ENCODE peak calls at places on chromosomes 3 and 15, in four cellular contexts. One of them, this sample, is unnamed.

GRCh38 chr3:16800361-16800760 is 84.4 kb upstream of the PLCL2 start:
- DNase-seq in K562: no peak
- DNase-seq in A549: no peak
- DNase-seq in GM12878: no peak
- DNase-seq in this sample: no peak

GRCh38 chr15:37143351-37143750 is 43.0 kb upstream of the MEIS2 start:
- DNase-seq in K562: no peak
- DNase-seq in A549: no peak
- DNase-seq in GM12878: no peak
- DNase-seq in this sample: no peak

GRCh38 chr3:133699903-133700302 is 38.2 kb upstream of the TOPBP1 start:
- DNase-seq in K562: no peak
- DNase-seq in A549: no peak
- DNase-seq in GM12878: no peak
- DNase-seq in this sample: no peak

GRCh38 chr3:43203022-43203421 is 83.3 kb upstream of the SNRK start:
- DNase-seq in K562: no peak
- DNase-seq in A549: no peak
- DNase-seq in GM12878: no peak
- DNase-seq in this sample: no peak

GRCh38 chr3:140207541-140207940 is 272.6 kb downstream of the CLSTN2 start:
- DNase-seq in K562: no peak
- DNase-seq in A549: no peak
- DNase-seq in GM12878: no peak
- DNase-seq in this sample: no peak

GRCh38 chr3:197522183-197522715 is 33.5 kb downstream of the BDH1 start:
- DNase-seq in K562: no peak
- DNase-seq in A549: no peak
- DNase-seq in GM12878: no peak
- DNase-seq in this sample: no peak

GRCh38 chr3:107525101-107525953 is 2.6 kb downstream of the BBX start:
- DNase-seq in K562: peak
- DNase-seq in A549: no peak
- DNase-seq in GM12878: no peak
- DNase-seq in this sample: no peak

GRCh38 chr3:23915537-23916108 is 1.2 kb downstream of the NKIRAS1 start:
- DNase-seq in K562: peak
- DNase-seq in A549: no peak
- DNase-seq in GM12878: no peak
- DNase-seq in this sample: peak

GRCh38 chr3:129413687-129414506 is 14.5 kb downstream of the EFCAB12 start:
- DNase-seq in K562: peak
- DNase-seq in A549: peak
- DNase-seq in GM12878: no peak
- DNase-seq in this sample: peak

GRCh38 chr3:77204788-77205187 is 164.9 kb downstream of the ROBO2 start:
- DNase-seq in K562: no peak
- DNase-seq in A549: no peak
- DNase-seq in GM12878: no peak
- DNase-seq in this sample: no peak

GRCh38 chr3:188230962-188231361 is 77.0 kb downstream of the LPP start:
- DNase-seq in K562: no peak
- DNase-seq in A549: no peak
- DNase-seq in GM12878: no peak
- DNase-seq in this sample: no peak
- TF ChIP-seq KDM1A in K562: no peak
- TF ChIP-seq KDM1A in A549: no peak
- TF ChIP-seq KDM1A in GM12878: no peak
- TF ChIP-seq KDM1A in this sample: no peak

DNA sequence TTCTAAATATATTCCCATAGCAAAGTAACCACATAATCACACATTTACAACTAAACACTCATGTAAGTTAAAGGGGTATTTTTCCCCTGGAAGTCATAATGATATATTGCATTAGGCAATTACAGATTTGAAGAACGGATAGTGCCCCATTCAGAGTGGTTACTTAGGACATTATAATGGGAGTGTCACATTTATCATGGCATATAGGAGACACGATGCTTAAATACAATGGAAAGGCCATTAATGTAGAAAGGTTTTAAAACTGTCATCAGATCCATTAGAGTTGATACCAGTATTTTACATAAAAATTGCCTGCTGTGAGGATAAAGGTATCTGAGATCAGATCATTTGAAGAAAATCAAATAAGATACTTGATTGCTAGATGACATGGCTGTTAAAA is 582.0 kb upstream of the SEMA6D start:
- DNase-seq in K562: no peak
- DNase-seq in A549: no peak
- DNase-seq in GM12878: no peak
- DNase-seq in this sample: no peak
- TF ChIP-seq REST in K562: no peak
- TF ChIP-seq REST in A549: no peak
- TF ChIP-seq REST in GM12878: no peak
- TF ChIP-seq REST in this sample: no peak

DNA sequence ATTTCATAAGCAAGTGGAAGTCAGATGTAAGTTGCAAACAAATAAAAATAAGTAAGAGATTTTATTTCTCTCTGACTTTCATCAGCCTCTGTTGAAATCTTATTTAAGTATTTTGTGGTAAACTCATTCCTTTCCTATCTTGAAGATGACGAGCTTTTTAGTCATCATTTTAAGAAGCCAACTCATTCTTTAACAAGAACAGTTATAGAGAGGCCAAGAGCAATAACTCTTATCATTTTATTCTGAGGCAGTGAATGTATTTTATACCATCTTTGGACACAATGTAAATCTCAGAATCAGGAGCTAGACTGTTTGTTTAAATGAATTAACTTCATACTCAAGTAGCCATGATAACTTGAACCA is 147.5 kb upstream of the MBNL1 start:
- DNase-seq in K562: no peak
- DNase-seq in A549: no peak
- DNase-seq in GM12878: no peak
- DNase-seq in this sample: no peak
- TF ChIP-seq KDM1A in K562: no peak
- TF ChIP-seq KDM1A in A549: no peak
- TF ChIP-seq KDM1A in GM12878: no peak
- TF ChIP-seq KDM1A in this sample: no peak

GRCh38 chr3:167735233-167736107 is at the start of gene SERPINI1:
- DNase-seq in K562: peak
- DNase-seq in A549: peak
- DNase-seq in GM12878: peak
- DNase-seq in this sample: peak
- TF ChIP-seq REST in K562: no peak
- TF ChIP-seq REST in A549: no peak
- TF ChIP-seq REST in GM12878: no peak
- TF ChIP-seq REST in this sample: peak

GRCh38 chr3:52770581-52771333 is at the start of gene NEK4:
- DNase-seq in K562: peak
- DNase-seq in A549: peak
- DNase-seq in GM12878: peak
- DNase-seq in this sample: peak
- TF ChIP-seq KDM1A in K562: no peak
- TF ChIP-seq KDM1A in A549: no peak
- TF ChIP-seq KDM1A in GM12878: no peak
- TF ChIP-seq KDM1A in this sample: no peak

DNA sequence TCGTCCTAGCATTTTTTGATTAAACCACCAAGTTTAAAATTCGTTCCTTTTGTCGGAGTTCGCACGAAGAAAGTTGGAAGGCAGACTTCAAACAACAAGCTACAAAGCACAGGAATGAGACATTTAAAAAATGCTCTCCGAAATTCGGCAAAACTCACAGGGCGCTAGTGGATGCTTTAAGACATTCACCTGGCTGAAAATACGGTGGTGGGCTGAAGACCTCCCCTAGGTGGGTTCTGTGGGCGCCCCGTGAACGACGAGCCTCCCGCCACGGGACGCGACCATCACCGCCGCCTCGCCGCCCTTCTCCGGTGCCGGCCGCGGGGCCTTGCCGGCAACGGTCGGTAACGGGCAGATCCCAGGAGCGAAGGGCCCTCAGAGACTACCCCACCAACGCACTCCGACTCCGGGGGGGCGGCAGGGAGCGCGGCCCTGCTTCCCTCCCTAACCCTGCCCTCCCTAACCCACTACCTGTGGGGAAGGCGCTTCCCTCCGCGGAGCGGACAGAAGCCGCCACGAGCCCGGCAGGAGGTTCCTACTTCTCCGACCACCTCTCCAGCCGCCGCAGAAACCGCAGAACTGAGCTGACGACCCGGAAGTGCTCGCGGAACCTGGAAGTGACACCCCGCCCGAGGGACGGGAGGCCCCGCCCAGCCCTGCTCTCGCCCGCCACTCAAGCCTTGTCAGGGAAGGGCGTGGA is at the start of gene GTF2A2:
- DNase-seq in K562: peak
- DNase-seq in A549: peak
- DNase-seq in GM12878: peak
- DNase-seq in this sample: peak
- TF ChIP-seq REST in K562: no peak
- TF ChIP-seq REST in A549: no peak
- TF ChIP-seq REST in GM12878: no peak
- TF ChIP-seq REST in this sample: no peak

This sample was measured in HepG2.